ENCODE peak calls at places on chromosomes 7 and 10, in six cellular contexts. U, L, Z, K, S and M are unnamed samples.

GRCh38 chr7:120876922-120877321 is 19.0 kb upstream of the TSPAN12 start:
- DNase-seq in U (no peak), L (no peak), Z (no peak), K (no peak), S (no peak), M (no peak)

GRCh38 chr7:142632291-142633134 is 116.8 kb upstream of the PRSS1 start:
- DNase-seq in U (peak), L (peak), Z (peak), K (peak), S (peak), M (peak)

GRCh38 chr10:130109796-130110235 is 814 bp downstream of the C10orf143 start:
- DNase-seq in U (peak), L (peak), Z (peak), K (peak), S (peak), M (peak)

GRCh38 chr10:7304110-7304509 is 106.7 kb downstream of the SFMBT2 start:
- DNase-seq in U (no peak), L (no peak), Z (no peak), K (no peak), S (no peak), M (no peak)

GRCh38 chr7:44696728-44697127 is 51.9 kb upstream of the ZMIZ2 start:
- DNase-seq in U (no peak), L (no peak), Z (no peak), K (no peak), S (no peak), M (no peak)

GRCh38 chr7:135235841-135236240 is 2.2 kb downstream of the STRA8 start:
- DNase-seq in U (no peak), L (no peak), Z (no peak), K (no peak), S (no peak), M (no peak)

GRCh38 chr10:57338823-57339558 is 928.7 kb downstream of the IPMK start:
- DNase-seq in U (peak), L (peak), Z (peak), K (peak), S (peak), M (peak)

GRCh38 chr7:130904792-130905191 is 170.8 kb upstream of the KLF14 start:
- DNase-seq in U (no peak), L (no peak), Z (no peak), K (no peak), S (no peak), M (no peak)

GRCh38 chr10:26269754-26270153 is 53.2 kb downstream of the GAD2 start:
- DNase-seq in U (no peak), L (peak), Z (no peak), K (peak), S (no peak), M (peak)

GRCh38 chr10:8852546-8852945 is 798.1 kb downstream of the GATA3 start:
- DNase-seq in U (no peak), L (no peak), Z (no peak), K (no peak), S (no peak), M (no peak)

GRCh38 chr7:9681284-9681683 is 1247.9 kb downstream of the NXPH1 start:
- DNase-seq in U (no peak), L (no peak), Z (no peak), K (no peak), S (no peak), M (no peak)

GRCh38 chr7:69932034-69932628 is 333.9 kb downstream of the AUTS2 start:
- DNase-seq in U (no peak), L (peak), Z (no peak), K (no peak), S (no peak), M (peak)

GRCh38 chr7:33108931-33109757 is at the start of gene RP9:
- DNase-seq in U (no peak), L (peak), Z (peak), K (peak), S (peak), M (peak)

GRCh38 chr7:41943098-41943577 is 240.2 kb upstream of the INHBA start:
- DNase-seq in U (peak), L (peak), Z (peak), K (peak), S (peak), M (peak)

GRCh38 chr7:151626422-151627115 is 106.9 kb upstream of the RHEB start:
- DNase-seq in U (no peak), L (peak), Z (no peak), K (peak), S (no peak), M (peak)

GRCh38 chr7:35652124-35652523 is 42.8 kb downstream of the HERPUD2 start:
- DNase-seq in U (no peak), L (no peak), Z (no peak), K (no peak), S (no peak), M (no peak)

GRCh38 chr10:30170814-30171213 is 111.4 kb upstream of the JCAD start:
- DNase-seq in U (no peak), L (no peak), Z (no peak), K (no peak), S (no peak), M (no peak)

GRCh38 chr7:132428247-132428919 is 147.9 kb downstream of the PLXNA4 start:
- DNase-seq in U (no peak), L (no peak), Z (peak), K (no peak), S (no peak), M (no peak)

GRCh38 chr7:90605055-90605454 is 8.9 kb downstream of the CDK14 start:
- DNase-seq in U (no peak), L (no peak), Z (no peak), K (no peak), S (no peak), M (no peak)

GRCh38 chr7:7641129-7641663 is 644 bp downstream of the UMAD1 start:
- DNase-seq in U (no peak), L (no peak), Z (no peak), K (peak), S (no peak), M (no peak)

GRCh38 chr7:129376076-129376777 is 58.0 kb upstream of the STRIP2 start:
- DNase-seq in U (no peak), L (peak), Z (peak), K (peak), S (peak), M (peak)

GRCh38 chr7:94055963-94056362 is 51.8 kb upstream of the BET1 start:
- DNase-seq in U (no peak), L (no peak), Z (no peak), K (no peak), S (no peak), M (no peak)

GRCh38 chr7:91880016-91880412 is 488 bp downstream of the MTERF1 start:
- DNase-seq in U (no peak), L (no peak), Z (no peak), K (peak), S (no peak), M (no peak)

GRCh38 chr10:74892874-74893273 is 66.5 kb downstream of the KAT6B start:
- DNase-seq in U (no peak), L (no peak), Z (no peak), K (no peak), S (no peak), M (no peak)

GRCh38 chr10:113202011-113202410 is 252.0 kb downstream of the TCF7L2 start:
- DNase-seq in U (no peak), L (no peak), Z (no peak), K (no peak), S (no peak), M (no peak)

GRCh38 chr7:143379607-143380263 is 1.4 kb upstream of the ZYX start:
- DNase-seq in U (no peak), L (peak), Z (no peak), K (no peak), S (no peak), M (no peak)

GRCh38 chr7:46653848-46654247 is 732.8 kb upstream of the IGFBP3 start:
- DNase-seq in U (no peak), L (no peak), Z (no peak), K (no peak), S (no peak), M (no peak)

GRCh38 chr7:142901426-142902259 is 16.1 kb upstream of the TRPV6 start:
- DNase-seq in U (no peak), L (no peak), Z (no peak), K (no peak), S (no peak), M (no peak)

GRCh38 chr10:97889461-97890265 is 40.0 kb downstream of the GOLGA7B start:
- DNase-seq in U (no peak), L (peak), Z (peak), K (no peak), S (peak), M (peak)

GRCh38 chr7:113159746-113160339 is 41.5 kb upstream of the SMIM30 start:
- DNase-seq in U (no peak), L (peak), Z (peak), K (peak), S (peak), M (peak)

GRCh38 chr7:112199035-112199655 is 7.1 kb downstream of the DOCK4 start:
- DNase-seq in U (no peak), L (peak), Z (peak), K (no peak), S (no peak), M (peak)

GRCh38 chr7:94028768-94029167 is 24.6 kb upstream of the BET1 start:
- DNase-seq in U (no peak), L (no peak), Z (no peak), K (no peak), S (no peak), M (peak)

GRCh38 chr7:71626206-71626605 is 494.3 kb downstream of the GALNT17 start:
- DNase-seq in U (no peak), L (no peak), Z (no peak), K (no peak), S (no peak), M (no peak)

GRCh38 chr7:8564296-8564695 is 130.9 kb downstream of the NXPH1 start:
- DNase-seq in U (no peak), L (no peak), Z (no peak), K (no peak), S (no peak), M (no peak)

GRCh38 chr10:118595064-118595420 is 406 bp downstream of the PRLHR start:
- DNase-seq in U (no peak), L (no peak), Z (no peak), K (no peak), S (no peak), M (no peak)

GRCh38 chr10:118590334-118590733 is 5.1 kb downstream of the PRLHR start:
- DNase-seq in U (no peak), L (peak), Z (no peak), K (no peak), S (no peak), M (no peak)

GRCh38 chr10:118594392-118595063 is 920 bp downstream of the PRLHR start:
- DNase-seq in U (no peak), L (peak), Z (peak), K (no peak), S (peak), M (no peak)

GRCh38 chr10:118595598-118596425 is at the start of gene PRLHR:
- DNase-seq in U (no peak), L (no peak), Z (no peak), K (no peak), S (peak), M (peak)

GRCh38 chr10:118592675-118593330 is 2.6 kb downstream of the PRLHR start:
- DNase-seq in U (no peak), L (no peak), Z (no peak), K (no peak), S (no peak), M (no peak)
- H3K4me3 ChIP-seq in U (no peak), L (no peak), Z (no peak), K (no peak), S (no peak), M (no peak)

GRCh38 chr7:51317582-51317910 is 937 bp upstream of the COBL start:
- DNase-seq in U (no peak), L (no peak), Z (no peak), K (no peak), S (no peak), M (no peak)

GRCh38 chr7:51316262-51316665 is 345 bp downstream of the COBL start:
- DNase-seq in U (no peak), L (peak), Z (no peak), K (no peak), S (no peak), M (no peak)

GRCh38 chr7:51318001-51318400 is 1.4 kb upstream of the COBL start:
- DNase-seq in U (no peak), L (no peak), Z (no peak), K (no peak), S (no peak), M (no peak)

GRCh38 chr7:51316666-51317581 is at the start of gene COBL:
- DNase-seq in U (no peak), L (no peak), Z (no peak), K (no peak), S (peak), M (no peak)

GRCh38 chr7:51318886-51319579 is 2.4 kb upstream of the COBL start:
- DNase-seq in U (no peak), L (no peak), Z (no peak), K (peak), S (no peak), M (no peak)
- TF ChIP-seq MYC in U (no peak), L (no peak), Z (no peak), K (no peak), S (no peak), M (no peak)

GRCh38 chr7:27633062-27633461 is 29.6 kb downstream of the HIBADH start:
- DNase-seq in U (no peak), L (no peak), Z (no peak), K (no peak), S (no peak), M (no peak)

GRCh38 chr7:27636326-27637006 is 26.2 kb downstream of the HIBADH start:
- DNase-seq in U (no peak), L (no peak), Z (no peak), K (no peak), S (no peak), M (no peak)

GRCh38 chr7:27635728-27636127 is 27.0 kb downstream of the HIBADH start:
- DNase-seq in U (no peak), L (no peak), Z (no peak), K (no peak), S (no peak), M (no peak)

GRCh38 chr7:27631411-27631810 is 31.3 kb downstream of the HIBADH start:
- DNase-seq in U (no peak), L (no peak), Z (no peak), K (no peak), S (no peak), M (no peak)

DNA sequence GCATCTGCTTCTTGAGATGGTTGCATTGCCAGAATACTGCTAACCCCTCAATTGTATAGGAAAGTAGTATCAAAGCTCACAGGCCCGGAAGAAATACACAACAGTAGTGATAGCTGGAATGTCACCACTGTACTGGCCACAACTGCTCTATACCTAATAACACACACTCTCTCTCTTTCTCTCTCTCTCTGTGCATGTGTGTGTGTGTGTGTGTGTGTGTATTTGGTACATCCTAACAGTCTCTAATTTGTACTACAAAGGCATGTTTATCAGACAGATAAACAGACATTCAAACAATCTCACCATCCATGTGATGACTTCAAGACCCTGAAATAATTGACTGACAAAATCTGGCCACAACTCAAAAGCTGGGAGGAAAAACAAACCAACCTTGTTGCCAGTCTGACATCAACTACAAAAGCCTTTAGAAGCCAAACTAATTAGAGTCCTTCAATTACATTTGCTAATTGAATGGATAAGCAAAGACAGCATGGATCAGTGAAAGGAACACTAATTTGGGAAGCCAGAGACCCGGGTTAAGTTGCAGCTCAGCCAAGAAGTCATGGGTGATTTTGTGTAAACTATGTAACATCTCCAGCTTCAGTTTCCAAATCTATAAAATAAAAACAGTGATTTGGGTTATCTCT is 27.7 kb downstream of the HIBADH start:
- DNase-seq in U (no peak), L (no peak), Z (no peak), K (no peak), S (no peak), M (no peak)
- H3K4me3 ChIP-seq in U (no peak), L (no peak), Z (no peak), K (no peak), S (no peak), M (no peak)

DNA sequence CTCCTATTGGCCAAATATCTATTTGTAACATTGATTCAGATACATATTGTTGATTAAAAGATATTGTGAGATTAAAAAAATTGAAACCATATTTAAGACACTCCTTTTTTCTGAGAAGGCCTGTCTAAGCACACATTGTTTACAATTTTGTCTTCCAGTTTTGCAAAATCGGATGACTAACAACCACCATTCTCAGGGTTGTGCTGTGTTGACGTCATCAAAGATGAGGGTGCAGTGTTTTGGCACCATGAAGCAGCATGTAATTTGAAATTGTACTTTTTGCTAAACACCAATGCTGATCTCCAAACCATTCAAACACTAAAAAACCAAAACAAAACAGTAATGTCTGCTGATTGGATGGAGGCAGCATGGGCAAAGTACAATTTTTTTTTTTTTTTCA is 7.4 kb downstream of the CREB5 start:
- DNase-seq in U (no peak), L (peak), Z (no peak), K (no peak), S (no peak), M (no peak)
- TF ChIP-seq MYC in U (no peak), L (no peak), Z (no peak), K (no peak), S (no peak), M (no peak)

GRCh38 chr10:100184426-100185219 is 1.2 kb downstream of the ERLIN1 start:
- DNase-seq in U (no peak), L (peak), Z (peak), K (peak), S (peak), M (peak)

GRCh38 chr10:100182281-100182680 is 3.5 kb downstream of the ERLIN1 start:
- DNase-seq in U (no peak), L (no peak), Z (no peak), K (no peak), S (no peak), M (peak)

GRCh38 chr10:100182908-100183307 is 2.9 kb downstream of the ERLIN1 start:
- DNase-seq in U (no peak), L (no peak), Z (no peak), K (no peak), S (no peak), M (no peak)

GRCh38 chr10:100185364-100186252 is at the start of gene ERLIN1:
- DNase-seq in U (peak), L (peak), Z (peak), K (peak), S (peak), M (peak)

DNA sequence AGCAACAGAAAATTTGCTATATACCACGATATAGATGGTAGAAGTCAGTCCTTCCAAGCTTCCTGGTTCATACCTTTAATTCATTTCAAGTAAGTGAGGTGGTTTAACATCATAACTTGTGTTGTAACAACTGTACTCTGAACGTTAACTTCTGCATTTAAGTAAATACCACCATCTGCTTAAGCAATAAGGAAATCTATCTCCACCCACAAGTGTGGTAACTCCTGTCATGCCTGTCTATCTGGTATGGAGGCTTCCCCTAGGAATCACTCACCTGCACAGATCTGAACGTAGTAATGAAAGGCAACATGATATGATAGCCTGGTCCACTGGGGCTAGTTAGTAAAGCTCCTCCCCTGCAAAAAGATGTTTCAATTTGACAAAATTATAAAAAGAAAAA is 2.3 kb downstream of the ERLIN1 start:
- DNase-seq in U (no peak), L (peak), Z (no peak), K (peak), S (no peak), M (peak)
- H3K4me3 ChIP-seq in U (no peak), L (no peak), Z (no peak), K (peak), S (no peak), M (peak)

DNA sequence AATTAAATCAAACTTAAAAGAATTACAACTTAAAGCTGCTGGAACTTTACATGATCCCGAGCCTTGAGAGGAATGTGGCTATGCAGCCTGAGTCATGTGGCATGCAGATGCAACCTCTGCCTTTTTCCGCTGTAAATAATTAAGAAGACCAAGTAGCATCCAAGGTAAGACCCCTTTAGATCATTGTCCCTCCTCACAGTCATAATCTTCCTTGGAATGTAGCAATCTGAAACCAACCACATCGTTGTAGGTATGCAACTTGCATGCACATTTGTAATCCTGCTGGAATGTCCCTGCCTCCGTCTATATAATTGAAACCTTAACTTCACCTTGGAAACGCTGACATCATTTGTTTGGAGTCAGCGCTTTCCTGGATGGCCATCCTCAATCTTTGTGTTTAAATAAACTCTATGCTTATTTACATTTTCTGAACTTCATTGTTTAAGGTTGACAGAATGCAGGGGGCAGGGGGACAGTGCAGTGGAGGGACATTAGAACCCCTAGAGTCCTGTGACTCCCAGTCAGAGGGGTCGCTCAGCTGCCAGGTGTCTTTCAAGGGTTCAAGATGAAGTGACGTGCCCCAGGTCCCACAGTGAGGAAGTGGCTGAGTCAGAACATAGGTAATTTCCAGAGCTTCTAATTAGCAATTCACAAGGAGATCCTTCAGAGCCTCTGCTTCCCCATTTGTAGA is 110.7 kb downstream of the RALA start:
- DNase-seq in U (no peak), L (peak), Z (peak), K (peak), S (no peak), M (peak)
- TF ChIP-seq MYC in U (no peak), L (no peak), Z (no peak), K (no peak), S (no peak), M (no peak)